ENCODE peak calls at places on chromosomes 3 and 15, in four cellular contexts. One of them, this sample, is unnamed.

GRCh38 chr3:19866751-19867347 is 67.2 kb downstream of the EFHB start:
- DNase-seq in body of pancreas: peak
- DNase-seq in prostate gland: peak
- DNase-seq in transverse colon: peak
- DNase-seq in this sample: no peak

GRCh38 chr3:112117826-112118571 is 15.0 kb downstream of the GCSAM start:
- DNase-seq in body of pancreas: no peak
- DNase-seq in transverse colon: peak
- DNase-seq in prostate gland: no peak
- DNase-seq in this sample: no peak

GRCh38 chr3:152258448-152259302 is 10.1 kb upstream of the MBNL1 start:
- DNase-seq in prostate gland: peak
- DNase-seq in transverse colon: peak
- DNase-seq in body of pancreas: peak
- DNase-seq in this sample: peak

GRCh38 chr15:25391971-25392733 is 46.7 kb downstream of the UBE3A start:
- DNase-seq in prostate gland: no peak
- DNase-seq in body of pancreas: no peak
- DNase-seq in transverse colon: no peak
- DNase-seq in this sample: no peak

GRCh38 chr3:142448424-142448823 is 587 bp upstream of the XRN1 start:
- DNase-seq in prostate gland: no peak
- DNase-seq in body of pancreas: no peak
- DNase-seq in transverse colon: no peak
- DNase-seq in this sample: no peak

GRCh38 chr3:14946749-14947104 is 656 bp upstream of the NR2C2 start:
- DNase-seq in prostate gland: no peak
- DNase-seq in transverse colon: no peak
- DNase-seq in body of pancreas: no peak
- DNase-seq in this sample: no peak

GRCh38 chr3:10505050-10505790 is at the start of gene ATP2B2:
- DNase-seq in body of pancreas: no peak
- DNase-seq in prostate gland: no peak
- DNase-seq in transverse colon: no peak
- DNase-seq in this sample: no peak

GRCh38 chr3:61068084-61068483 is 183.2 kb downstream of the FHIT start:
- DNase-seq in transverse colon: no peak
- DNase-seq in prostate gland: no peak
- DNase-seq in body of pancreas: no peak
- DNase-seq in this sample: no peak

GRCh38 chr3:42556089-42556632 is 25.6 kb downstream of the SEC22C start:
- DNase-seq in transverse colon: no peak
- DNase-seq in body of pancreas: no peak
- DNase-seq in prostate gland: no peak
- DNase-seq in this sample: no peak

GRCh38 chr15:23648920-23649515 is 1.4 kb upstream of the MAGEL2 start:
- DNase-seq in prostate gland: peak
- DNase-seq in body of pancreas: peak
- DNase-seq in transverse colon: peak
- DNase-seq in this sample: no peak

GRCh38 chr15:29029651-29030195 is 143.9 kb downstream of the APBA2 start:
- DNase-seq in transverse colon: no peak
- DNase-seq in prostate gland: no peak
- DNase-seq in body of pancreas: no peak
- DNase-seq in this sample: no peak

GRCh38 chr3:69880069-69880640 is 119.4 kb upstream of the SAMMSON start:
- DNase-seq in prostate gland: no peak
- DNase-seq in transverse colon: no peak
- DNase-seq in body of pancreas: no peak
- DNase-seq in this sample: no peak

GRCh38 chr3:24401090-24401810 is 93.4 kb downstream of the THRB start:
- DNase-seq in prostate gland: no peak
- DNase-seq in body of pancreas: no peak
- DNase-seq in transverse colon: no peak
- DNase-seq in this sample: no peak

GRCh38 chr3:52782412-52783210 is 5.2 kb downstream of the ITIH1 start:
- DNase-seq in body of pancreas: no peak
- DNase-seq in prostate gland: no peak
- DNase-seq in transverse colon: no peak
- DNase-seq in this sample: no peak

GRCh38 chr15:82044373-82045178 is 1.2 kb downstream of the MEX3B start:
- DNase-seq in body of pancreas: no peak
- DNase-seq in transverse colon: peak
- DNase-seq in prostate gland: peak
- DNase-seq in this sample: no peak

GRCh38 chr3:12235691-12236090 is 53.2 kb upstream of the PPARG start:
- DNase-seq in body of pancreas: no peak
- DNase-seq in prostate gland: no peak
- DNase-seq in transverse colon: no peak
- DNase-seq in this sample: no peak

GRCh38 chr3:136194409-136195257 is 1.5 kb downstream of the MSL2 start:
- DNase-seq in body of pancreas: peak
- DNase-seq in transverse colon: peak
- DNase-seq in prostate gland: peak
- DNase-seq in this sample: peak

GRCh38 chr3:67349551-67350174 is 304.7 kb downstream of the SUCLG2 start:
- DNase-seq in prostate gland: no peak
- DNase-seq in transverse colon: no peak
- DNase-seq in body of pancreas: no peak
- DNase-seq in this sample: no peak

GRCh38 chr3:17032407-17033034 is 147.8 kb downstream of the PLCL2 start:
- DNase-seq in transverse colon: no peak
- DNase-seq in body of pancreas: peak
- DNase-seq in prostate gland: no peak
- DNase-seq in this sample: no peak

GRCh38 chr3:132522353-132522752 is 74.7 kb upstream of the ACKR4 start:
- DNase-seq in prostate gland: no peak
- DNase-seq in transverse colon: no peak
- DNase-seq in body of pancreas: no peak
- DNase-seq in this sample: no peak

GRCh38 chr3:60025071-60026055 is 975.5 kb upstream of the CFAP20DC start:
- DNase-seq in prostate gland: no peak
- DNase-seq in body of pancreas: no peak
- DNase-seq in transverse colon: no peak
- DNase-seq in this sample: no peak

GRCh38 chr3:184596233-184596632 is 34.6 kb downstream of the EPHB3 start:
- DNase-seq in body of pancreas: no peak
- DNase-seq in prostate gland: no peak
- DNase-seq in transverse colon: no peak
- DNase-seq in this sample: no peak

GRCh38 chr15:36914962-36915808 is 185.2 kb downstream of the MEIS2 start:
- DNase-seq in transverse colon: no peak
- DNase-seq in body of pancreas: no peak
- DNase-seq in prostate gland: no peak
- DNase-seq in this sample: no peak

GRCh38 chr3:101119535-101119934 is 126.3 kb upstream of the ABI3BP start:
- DNase-seq in body of pancreas: no peak
- DNase-seq in transverse colon: no peak
- DNase-seq in prostate gland: no peak
- DNase-seq in this sample: no peak

GRCh38 chr3:79211588-79212359 is 556.0 kb downstream of the ROBO1 start:
- DNase-seq in transverse colon: no peak
- DNase-seq in body of pancreas: no peak
- DNase-seq in prostate gland: no peak
- DNase-seq in this sample: no peak

GRCh38 chr3:164852866-164853265 is 225.4 kb downstream of the SI start:
- DNase-seq in prostate gland: no peak
- DNase-seq in transverse colon: no peak
- DNase-seq in body of pancreas: no peak
- DNase-seq in this sample: no peak

GRCh38 chr3:156483961-156484787 is 70.7 kb downstream of the SSR3 start:
- DNase-seq in prostate gland: no peak
- DNase-seq in body of pancreas: no peak
- DNase-seq in transverse colon: peak
- DNase-seq in this sample: no peak

GRCh38 chr3:50658416-50658815 is 16.3 kb upstream of the DOCK3 start:
- DNase-seq in transverse colon: no peak
- DNase-seq in body of pancreas: peak
- DNase-seq in prostate gland: no peak
- DNase-seq in this sample: no peak

GRCh38 chr15:58330836-58331561 is 100.8 kb upstream of the LIPC start:
- DNase-seq in body of pancreas: no peak
- DNase-seq in prostate gland: no peak
- DNase-seq in transverse colon: no peak
- DNase-seq in this sample: no peak

GRCh38 chr3:49803464-49804140 is 541 bp downstream of the INKA1 start:
- DNase-seq in prostate gland: peak
- DNase-seq in body of pancreas: no peak
- DNase-seq in transverse colon: peak
- DNase-seq in this sample: no peak

GRCh38 chr3:108180214-108180613 is 42.0 kb downstream of the IFT57 start:
- DNase-seq in body of pancreas: no peak
- DNase-seq in prostate gland: no peak
- DNase-seq in transverse colon: no peak
- DNase-seq in this sample: no peak

GRCh38 chr15:92502930-92503329 is 109.2 kb downstream of the ST8SIA2 start:
- DNase-seq in body of pancreas: no peak
- DNase-seq in transverse colon: no peak
- DNase-seq in prostate gland: no peak
- DNase-seq in this sample: no peak

GRCh38 chr3:13483286-13483685 is 3.2 kb downstream of the HDAC11 start:
- DNase-seq in transverse colon: no peak
- DNase-seq in body of pancreas: no peak
- DNase-seq in prostate gland: no peak
- DNase-seq in this sample: no peak
- TF ChIP-seq CTCF in transverse colon: no peak
- TF ChIP-seq CTCF in body of pancreas: no peak
- TF ChIP-seq CTCF in prostate gland: no peak
- TF ChIP-seq CTCF in this sample: no peak

GRCh38 chr3:148459931-148460513 is 237.7 kb upstream of the AGTR1 start:
- DNase-seq in transverse colon: no peak
- DNase-seq in prostate gland: no peak
- DNase-seq in body of pancreas: no peak
- DNase-seq in this sample: no peak
- TF ChIP-seq CTCF in transverse colon: peak
- TF ChIP-seq CTCF in prostate gland: peak
- TF ChIP-seq CTCF in body of pancreas: no peak
- TF ChIP-seq CTCF in this sample: no peak

DNA sequence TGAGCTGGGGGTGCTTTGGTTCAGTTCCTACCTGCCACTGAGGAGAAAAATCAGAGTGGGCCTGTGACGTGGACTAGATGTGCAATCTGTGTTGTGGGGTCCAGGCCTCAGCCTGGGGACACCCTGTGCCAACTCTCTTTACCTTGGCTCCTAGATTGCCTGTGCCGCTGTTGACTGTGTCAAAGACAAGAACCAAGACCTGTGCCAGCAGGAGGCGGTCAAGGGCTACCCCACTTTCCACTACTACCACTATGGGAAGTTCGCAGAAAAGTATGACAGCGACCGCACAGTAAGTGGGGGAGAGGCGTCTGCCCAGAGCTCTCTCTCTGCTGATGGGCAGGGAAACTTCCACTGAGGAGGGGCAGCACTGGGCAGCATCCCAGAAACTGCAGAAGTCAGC is 40.6 kb upstream of the SEC22A start:
- DNase-seq in body of pancreas: no peak
- DNase-seq in transverse colon: no peak
- DNase-seq in prostate gland: no peak
- DNase-seq in this sample: no peak
- TF ChIP-seq CTCF in body of pancreas: no peak
- TF ChIP-seq CTCF in transverse colon: no peak
- TF ChIP-seq CTCF in prostate gland: no peak
- TF ChIP-seq CTCF in this sample: no peak

GRCh38 chr15:39651295-39651694 is 70.4 kb downstream of the THBS1 start:
- DNase-seq in transverse colon: no peak
- DNase-seq in prostate gland: no peak
- DNase-seq in body of pancreas: no peak
- DNase-seq in this sample: no peak
- TF ChIP-seq CTCF in transverse colon: no peak
- TF ChIP-seq CTCF in prostate gland: no peak
- TF ChIP-seq CTCF in body of pancreas: no peak
- TF ChIP-seq CTCF in this sample: no peak

GRCh38 chr15:35667908-35668307 is 121.9 kb upstream of the DPH6 start:
- DNase-seq in body of pancreas: no peak
- DNase-seq in transverse colon: no peak
- DNase-seq in prostate gland: no peak
- DNase-seq in this sample: no peak
- TF ChIP-seq CTCF in body of pancreas: no peak
- TF ChIP-seq CTCF in transverse colon: no peak
- TF ChIP-seq CTCF in prostate gland: no peak
- TF ChIP-seq CTCF in this sample: no peak

DNA sequence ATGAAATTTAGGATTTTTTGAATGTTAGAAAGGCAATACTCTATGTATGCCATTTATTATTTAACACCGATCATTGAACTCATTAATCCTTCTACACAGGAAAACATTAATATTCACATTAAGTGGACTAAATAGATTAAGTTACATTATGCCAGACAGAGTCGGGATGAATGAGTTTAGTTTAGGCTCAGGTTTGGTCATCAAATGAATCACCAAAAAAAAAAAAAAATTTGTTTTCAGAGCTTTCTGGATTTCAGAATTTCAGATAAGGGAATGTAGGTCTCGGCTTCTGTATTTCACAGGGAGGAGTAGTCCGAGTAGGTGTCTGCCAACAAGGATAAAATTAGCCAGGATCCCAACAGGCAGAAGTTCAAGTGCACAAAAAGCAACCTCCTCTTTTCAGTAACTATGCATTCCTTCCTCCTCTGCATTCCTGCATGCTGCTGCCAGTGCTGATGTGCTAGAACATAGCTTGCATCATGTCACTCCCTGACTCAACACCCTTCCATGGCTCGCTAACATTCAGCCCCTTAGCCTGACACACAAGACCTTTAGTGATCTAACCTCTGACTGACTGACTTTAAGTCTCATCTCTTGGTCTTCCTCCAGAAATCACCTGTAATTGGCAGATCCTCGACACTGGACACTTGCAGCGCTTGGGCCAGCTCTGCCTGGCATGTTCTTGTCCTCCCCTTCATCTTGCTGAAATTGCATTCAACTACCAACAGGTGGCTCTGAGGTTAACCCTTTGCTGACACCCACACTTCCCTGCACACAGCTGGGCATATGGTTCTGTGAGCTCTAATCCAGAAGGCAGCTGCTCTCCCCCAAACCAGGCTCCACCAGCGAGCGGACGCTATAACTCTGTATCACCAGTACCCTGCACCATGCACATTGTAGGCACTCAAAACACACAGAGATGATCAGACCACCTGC is 145.4 kb upstream of the PROK2 start:
- DNase-seq in prostate gland: no peak
- DNase-seq in transverse colon: no peak
- DNase-seq in body of pancreas: no peak
- DNase-seq in this sample: no peak
- TF ChIP-seq CTCF in prostate gland: no peak
- TF ChIP-seq CTCF in transverse colon: no peak
- TF ChIP-seq CTCF in body of pancreas: no peak
- TF ChIP-seq CTCF in this sample: no peak